ENCODE peak calls at places on chromosomes 7 and 10, in six cellular contexts. R, V, U, H, N and F are unnamed samples.

GRCh38 chr10:89414146-89414878 is at the start of gene IFIT5:
- DNase-seq in R (peak), V (peak), U (peak), H (no peak), N (peak), F (peak)

GRCh38 chr10:91887075-91887899 is 22.0 kb downstream of the FGFBP3 start:
- DNase-seq in R (peak), V (peak), U (peak), H (no peak), N (peak), F (peak)

GRCh38 chr10:16626697-16627096 is 105.0 kb upstream of the C1QL3 start:
- DNase-seq in R (no peak), V (no peak), U (no peak), H (no peak), N (no peak), F (no peak)

GRCh38 chr7:75937958-75938786 is 23.2 kb downstream of the POR start:
- DNase-seq in R (no peak), V (peak), U (no peak), H (peak), N (no peak), F (no peak)

GRCh38 chr10:36021096-36021495 is 379.0 kb upstream of the FZD8 start:
- DNase-seq in R (no peak), V (no peak), U (no peak), H (no peak), N (no peak), F (no peak)

GRCh38 chr7:151847681-151848081 is 29.2 kb downstream of the PRKAG2 start:
- DNase-seq in R (no peak), V (no peak), U (no peak), H (peak), N (no peak), F (no peak)

GRCh38 chr7:1852781-1853618 is 182.9 kb downstream of the ELFN1 start:
- DNase-seq in R (no peak), V (peak), U (no peak), H (no peak), N (no peak), F (no peak)

GRCh38 chr7:3710531-3710930 is 409.5 kb downstream of the SDK1 start:
- DNase-seq in R (no peak), V (no peak), U (no peak), H (no peak), N (no peak), F (no peak)

GRCh38 chr7:94928168-94928707 is 20.8 kb downstream of the PPP1R9A start:
- DNase-seq in R (no peak), V (no peak), U (no peak), H (no peak), N (no peak), F (no peak)

GRCh38 chr10:3424102-3424803 is 251.7 kb upstream of the PITRM1 start:
- DNase-seq in R (peak), V (no peak), U (no peak), H (no peak), N (no peak), F (no peak)

GRCh38 chr7:56063882-56064625 is at the start of gene SUMF2:
- DNase-seq in R (peak), V (peak), U (peak), H (peak), N (peak), F (peak)
- TF ChIP-seq CTCF in R (no peak), V (no peak), U (no peak), H (peak), N (peak), F (peak)

DNA sequence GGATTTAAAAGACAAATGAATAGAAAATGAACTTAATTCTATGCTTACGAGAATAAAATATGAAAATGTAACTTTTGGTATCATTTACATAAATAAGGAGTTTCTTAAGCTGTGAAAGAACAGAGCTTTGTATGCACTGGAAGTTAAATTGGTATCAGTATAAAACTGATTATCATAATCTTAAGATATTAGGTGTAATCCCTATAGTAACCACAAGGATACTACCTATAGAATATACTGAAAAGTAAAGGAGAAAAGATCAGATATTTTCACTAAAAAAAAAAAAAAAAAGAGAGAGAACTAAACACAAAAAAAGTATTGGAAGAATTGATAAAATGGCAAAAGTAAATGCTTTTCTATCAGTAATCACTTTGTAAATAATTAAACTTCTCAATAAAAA is 100.1 kb downstream of the TWIST1 start:
- DNase-seq in R (no peak), V (no peak), U (no peak), H (no peak), N (no peak), F (no peak)
- TF ChIP-seq CTCF in R (peak), V (no peak), U (no peak), H (no peak), N (no peak), F (peak)

DNA sequence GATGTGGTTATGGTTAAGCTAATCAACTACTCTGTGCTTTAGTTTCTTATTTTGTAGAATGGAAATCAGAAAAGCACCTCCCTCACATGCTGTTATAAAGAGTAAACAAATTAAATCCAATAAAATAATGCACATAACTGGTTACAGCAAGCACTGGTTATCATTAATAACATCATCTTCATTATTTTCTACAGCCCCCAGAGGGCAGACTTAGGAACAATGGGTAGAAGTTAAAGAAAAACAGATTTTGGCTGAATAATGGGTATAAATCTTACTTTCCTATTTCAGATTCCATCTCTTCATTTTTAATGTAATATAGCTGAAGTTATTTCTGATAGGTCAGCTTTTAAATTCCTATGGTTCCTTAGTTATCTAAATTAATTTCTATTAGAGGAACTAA is 126.5 kb downstream of the DOCK4 start:
- DNase-seq in R (no peak), V (no peak), U (no peak), H (no peak), N (no peak), F (no peak)
- TF ChIP-seq CTCF in R (no peak), V (no peak), U (peak), H (no peak), N (peak), F (no peak)

GRCh38 chr10:110208614-110209398 is 1.4 kb downstream of the MXI1 start:
- DNase-seq in R (no peak), V (peak), U (peak), H (no peak), N (peak), F (no peak)

GRCh38 chr10:110203500-110204455 is 3.6 kb upstream of the MXI1 start:
- DNase-seq in R (no peak), V (no peak), U (no peak), H (no peak), N (no peak), F (no peak)

GRCh38 chr10:110207805-110208613 is 604 bp downstream of the MXI1 start:
- DNase-seq in R (no peak), V (peak), U (peak), H (no peak), N (peak), F (no peak)

GRCh38 chr10:110206988-110207804 is at the start of gene MXI1:
- DNase-seq in R (peak), V (peak), U (peak), H (no peak), N (peak), F (peak)

GRCh38 chr10:110205051-110205675 is 2.2 kb upstream of the MXI1 start:
- DNase-seq in R (no peak), V (no peak), U (no peak), H (no peak), N (no peak), F (no peak)
- TF ChIP-seq CTCF in R (no peak), V (no peak), U (no peak), H (no peak), N (no peak), F (no peak)

GRCh38 chr10:123429631-123430257 is 236.4 kb upstream of the GPR26 start:
- DNase-seq in R (no peak), V (no peak), U (no peak), H (peak), N (no peak), F (no peak)
- TF ChIP-seq CTCF in R (no peak), V (no peak), U (no peak), H (no peak), N (no peak), F (no peak)

DNA sequence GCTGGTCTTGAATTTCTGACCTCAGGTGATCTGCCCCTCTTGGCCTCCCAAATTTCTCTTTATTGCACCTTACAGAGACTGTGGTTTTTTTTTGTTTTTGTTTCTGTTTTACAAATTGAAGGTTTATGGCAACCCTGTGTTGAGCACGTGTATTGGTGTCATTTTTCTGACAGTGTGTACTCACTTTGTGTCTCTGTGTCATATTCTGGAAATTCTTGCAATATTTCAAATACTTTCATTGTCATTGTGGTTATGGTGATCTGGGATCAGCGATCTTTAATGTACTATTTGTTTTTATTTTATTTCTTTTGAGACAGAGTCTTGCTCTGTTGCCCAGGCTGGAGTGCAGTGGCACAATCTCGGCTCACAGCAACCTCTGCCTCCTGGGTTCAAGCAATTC is 89.8 kb downstream of the PRTFDC1 start:
- DNase-seq in R (no peak), V (no peak), U (no peak), H (no peak), N (no peak), F (no peak)
- TF ChIP-seq CTCF in R (no peak), V (no peak), U (no peak), H (no peak), N (no peak), F (no peak)